ENCODE peak calls at places on chromosomes 5 and 9, in five cellular contexts. J is CD4-positive, alpha-beta memory T cell; G is astrocyte of the spinal cord; O is AG04450; W is ovary. Y is an unnamed sample.

GRCh38 chr5:158033076-158033475 is 174.1 kb upstream of the CLINT1 start:
- DNase-seq in J (no peak), G (no peak), O (no peak), W (no peak), Y (no peak)

GRCh38 chr5:36301858-36302603 is at the start of gene RANBP3L:
- DNase-seq in J (no peak), G (peak), O (no peak), W (no peak), Y (peak)

GRCh38 chr5:26572486-26572885 is 465.9 kb downstream of the CDH9 start:
- DNase-seq in J (no peak), G (no peak), O (no peak), W (no peak), Y (no peak)

GRCh38 chr9:91428927-91429351 is 5.3 kb upstream of the NFIL3 start:
- DNase-seq in J (no peak), G (no peak), O (peak), W (no peak), Y (no peak)

GRCh38 chr5:65395526-65396155 is 86.1 kb downstream of the ADAMTS6 start:
- DNase-seq in J (no peak), G (no peak), O (no peak), W (no peak), Y (no peak)

GRCh38 chr5:10863763-10864383 is 102.8 kb upstream of the DAP start:
- DNase-seq in J (peak), G (peak), O (no peak), W (no peak), Y (peak)

GRCh38 chr5:27503813-27504212 is 465.4 kb upstream of the CDH9 start:
- DNase-seq in J (no peak), G (no peak), O (no peak), W (no peak), Y (peak)

GRCh38 chr5:36751881-36752280 is 124.7 kb upstream of the NIPBL start:
- DNase-seq in J (no peak), G (no peak), O (no peak), W (no peak), Y (peak)

GRCh38 chr5:89397096-89397495 is 514.1 kb upstream of the MEF2C start:
- DNase-seq in J (no peak), G (no peak), O (no peak), W (no peak), Y (no peak)

GRCh38 chr9:72315510-72316287 is 49.3 kb downstream of the ZFAND5 start:
- DNase-seq in J (no peak), G (peak), O (no peak), W (no peak), Y (peak)

GRCh38 chr5:133877351-133878235 is 90.8 kb downstream of the C5orf15 start:
- DNase-seq in J (no peak), G (no peak), O (no peak), W (no peak), Y (no peak)

GRCh38 chr5:174816858-174817257 is 92.5 kb downstream of the MSX2 start:
- DNase-seq in J (no peak), G (no peak), O (no peak), W (no peak), Y (no peak)

GRCh38 chr5:159913481-159913880 is 2.8 kb upstream of the ADRA1B start:
- DNase-seq in J (no peak), G (peak), O (no peak), W (no peak), Y (no peak)

GRCh38 chr9:136687721-136688223 is 515 bp upstream of the AGPAT2 start:
- DNase-seq in J (no peak), G (no peak), O (no peak), W (peak), Y (no peak)

GRCh38 chr9:68739631-68740174 is 34.7 kb downstream of the PIP5K1B start:
- DNase-seq in J (no peak), G (no peak), O (no peak), W (no peak), Y (no peak)

GRCh38 chr5:135353952-135354721 is 44.9 kb downstream of the MACROH2A1 start:
- DNase-seq in J (no peak), G (peak), O (peak), W (no peak), Y (no peak)

GRCh38 chr5:132076202-132076830 is 2.7 kb downstream of the CSF2 start:
- DNase-seq in J (no peak), G (no peak), O (no peak), W (no peak), Y (no peak)

GRCh38 chr5:140293091-140293996 is 9.6 kb downstream of the PFDN1 start:
- DNase-seq in J (no peak), G (peak), O (no peak), W (no peak), Y (no peak)

GRCh38 chr5:54385994-54386393 is 69.5 kb upstream of the HSPB3 start:
- DNase-seq in J (no peak), G (no peak), O (no peak), W (no peak), Y (peak)

GRCh38 chr9:21836437-21837161 is 34.2 kb downstream of the MTAP start:
- DNase-seq in J (no peak), G (peak), O (peak), W (no peak), Y (peak)

GRCh38 chr5:172591636-172592035 is 49.4 kb upstream of the NEURL1B start:
- DNase-seq in J (no peak), G (no peak), O (no peak), W (no peak), Y (no peak)

GRCh38 chr5:77987988-77988387 is 211.8 kb upstream of the TBCA start:
- DNase-seq in J (no peak), G (no peak), O (no peak), W (no peak), Y (no peak)

GRCh38 chr5:61675015-61675692 is 343.1 kb downstream of the ZSWIM6 start:
- DNase-seq in J (no peak), G (no peak), O (no peak), W (no peak), Y (peak)

GRCh38 chr9:106588601-106589000 is 274.4 kb upstream of the ZNF462 start:
- DNase-seq in J (no peak), G (peak), O (no peak), W (no peak), Y (no peak)

DNA sequence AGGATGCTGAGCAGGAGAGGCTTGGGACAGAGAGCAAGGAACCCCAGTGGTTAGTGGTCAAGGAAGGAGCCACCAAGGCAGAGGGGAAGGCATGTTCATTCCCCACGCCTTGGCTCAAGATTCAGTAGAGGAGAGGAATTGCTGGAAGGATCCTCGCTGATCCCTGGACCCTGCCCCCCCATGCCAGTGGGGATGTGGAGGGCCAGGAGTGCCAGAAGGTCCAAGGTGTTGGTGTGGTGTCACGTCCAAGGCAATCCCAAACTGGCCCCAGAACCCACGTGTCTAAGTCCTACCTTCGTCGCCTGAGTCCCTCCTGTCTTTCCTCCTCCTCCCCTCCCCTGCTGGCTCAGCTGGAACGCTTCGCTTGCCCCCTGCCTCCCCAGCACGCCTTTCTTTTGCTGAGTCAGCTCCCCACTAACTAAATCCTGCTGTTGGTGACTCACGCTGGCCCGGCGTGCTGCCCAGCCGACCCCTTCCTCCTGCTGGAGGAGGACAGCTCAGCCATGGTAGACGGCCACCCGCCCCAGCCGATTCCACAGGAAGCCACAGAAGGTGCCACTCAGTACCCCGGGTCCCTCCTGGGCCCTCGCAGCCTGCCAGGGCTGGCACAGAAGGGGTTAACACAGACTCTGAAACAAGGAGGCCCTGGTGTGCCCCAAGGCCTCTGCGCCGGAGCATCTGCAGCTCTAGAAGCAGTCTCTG is 37.6 kb upstream of the ORM1 start:
- DNase-seq in J (no peak), G (peak), O (peak), W (peak), Y (peak)
- H3K4me3 ChIP-seq in J (no peak), G (no peak), O (no peak), W (no peak), Y (no peak)

DNA sequence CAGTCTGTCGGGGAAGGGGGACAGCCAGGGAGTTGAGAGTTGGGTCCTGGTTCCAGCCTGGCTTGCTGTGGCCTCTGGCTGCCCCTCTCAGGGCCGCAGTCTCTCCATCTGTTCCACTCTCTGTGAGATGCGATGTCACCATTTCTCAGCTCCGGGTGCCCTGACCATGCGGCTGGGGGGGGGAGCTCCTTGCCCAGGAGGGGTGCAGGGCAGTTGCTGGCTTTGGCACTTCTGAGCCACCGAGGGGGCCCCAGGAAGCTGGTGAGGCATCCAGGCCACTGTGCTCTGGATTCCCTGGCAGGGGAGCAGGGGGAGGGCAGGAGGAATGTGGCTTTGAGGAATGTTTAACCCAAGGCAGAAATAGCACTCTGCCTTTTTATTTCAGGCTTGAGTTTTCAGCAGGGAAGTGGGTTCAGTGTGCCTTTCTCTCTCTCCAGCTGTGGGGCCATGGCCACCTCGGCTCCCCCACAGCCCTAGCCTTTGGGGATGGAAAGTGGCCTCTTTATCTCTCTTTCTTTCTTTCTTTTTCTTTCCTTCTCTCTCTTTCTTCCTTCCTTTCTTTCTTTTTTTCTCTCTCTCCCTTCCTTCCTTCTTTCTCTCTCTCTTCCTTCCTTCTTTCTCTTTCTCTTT is 11.0 kb downstream of the NCS1 start:
- DNase-seq in J (no peak), G (peak), O (peak), W (peak), Y (peak)
- H3K4me3 ChIP-seq in J (no peak), G (no peak), O (peak), W (no peak), Y (no peak)

GRCh38 chr5:95619518-95620029 is 313 bp upstream of the GPR150 start:
- DNase-seq in J (no peak), G (no peak), O (no peak), W (no peak), Y (no peak)
- H3K4me3 ChIP-seq in J (peak), G (peak), O (peak), W (peak), Y (peak)

GRCh38 chr5:6108540-6108848 is 269.9 kb downstream of the MED10 start:
- DNase-seq in J (no peak), G (no peak), O (no peak), W (no peak), Y (no peak)

GRCh38 chr5:6107675-6108539 is 270.4 kb downstream of the MED10 start:
- DNase-seq in J (no peak), G (no peak), O (no peak), W (no peak), Y (no peak)

GRCh38 chr5:6105350-6105749 is 273.0 kb downstream of the MED10 start:
- DNase-seq in J (no peak), G (no peak), O (no peak), W (no peak), Y (no peak)

GRCh38 chr5:6108981-6109595 is 269.3 kb downstream of the MED10 start:
- DNase-seq in J (no peak), G (no peak), O (no peak), W (no peak), Y (no peak)

GRCh38 chr5:6106756-6107155 is 271.6 kb downstream of the MED10 start:
- DNase-seq in J (no peak), G (no peak), O (no peak), W (no peak), Y (no peak)
- H3K4me3 ChIP-seq in J (no peak), G (no peak), O (no peak), W (no peak), Y (no peak)

DNA sequence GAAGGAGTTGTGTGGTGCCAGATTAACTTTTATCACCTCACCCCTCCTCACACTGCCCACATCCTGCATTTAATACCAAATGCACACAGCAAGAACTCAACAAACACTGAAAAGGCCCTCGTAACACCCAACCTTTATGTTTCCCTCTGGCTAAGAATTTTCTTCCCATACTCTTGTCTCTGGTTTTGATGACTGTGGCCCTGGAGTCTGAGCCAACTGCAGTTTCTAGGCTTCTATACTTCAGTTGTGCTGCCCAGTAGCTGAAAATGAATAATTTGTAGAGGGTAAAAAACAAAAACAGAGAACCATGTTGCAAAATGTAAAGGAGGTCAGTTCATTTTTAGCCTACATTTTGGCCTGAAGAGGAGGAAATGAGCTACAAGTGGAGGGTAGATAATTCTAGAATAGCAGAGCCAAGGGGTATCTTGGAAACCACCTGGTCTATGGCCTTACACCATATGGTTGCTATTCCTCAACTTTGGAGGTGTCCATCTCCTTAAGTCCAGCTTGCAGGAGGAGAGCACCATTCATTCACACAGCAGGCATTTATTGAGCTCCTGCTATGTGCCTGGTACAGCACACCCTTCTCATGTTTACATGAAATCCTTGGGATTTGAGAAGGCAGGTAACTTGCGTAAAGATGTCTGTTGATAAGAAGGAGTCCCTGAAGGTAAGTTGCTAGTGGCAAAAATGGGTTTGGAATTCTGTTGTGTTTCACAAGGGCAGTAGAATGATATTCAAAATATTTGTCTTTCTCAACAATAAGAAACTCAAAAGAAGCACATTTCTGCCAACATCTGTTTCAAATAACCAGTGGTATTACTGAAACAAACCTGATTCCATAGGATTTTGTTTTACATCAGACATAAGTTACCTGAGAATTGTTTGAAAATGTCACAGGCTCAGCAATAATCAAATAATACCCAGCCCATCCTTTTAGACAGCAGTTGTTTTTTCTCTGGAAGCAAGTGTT is 83.8 kb upstream of the TNFAIP8 start:
- DNase-seq in J (peak), G (no peak), O (no peak), W (no peak), Y (no peak)
- H3K4me3 ChIP-seq in J (peak), G (no peak), O (no peak), W (no peak), Y (no peak)

GRCh38 chr5:56588125-56588516 is 227.2 kb upstream of the MAP3K1 start:
- DNase-seq in J (no peak), G (no peak), O (no peak), W (no peak), Y (no peak)
- H3K4me3 ChIP-seq in J (no peak), G (no peak), O (no peak), W (no peak), Y (no peak)

Y was measured in A673.